ENCODE peak calls at places on chromosomes 11 and 22, in seven cellular contexts. Y is mammary epithelial cell, O is GM12878, W is fibroblast of lung, A is H9, B is GM23248, P is astrocyte. K is an unnamed sample. For H3K4me1, the result is how much of the 10 kb centered on the place peaks cover.

GRCh38 chr11:127733552-127733951 is 733.0 kb upstream of the KIRREL3 start:
- DNase-seq in P (no peak), W (no peak), B (no peak), O (no peak), A (no peak), Y (no peak), K (no peak)

GRCh38 chr22:42887114-42887513 is 30.0 kb upstream of the ARFGAP3 start:
- DNase-seq in O (no peak), A (no peak), P (no peak), W (no peak), B (no peak), Y (no peak), K (no peak)

GRCh38 chr22:20436309-20437252 is 1.0 kb downstream of the SCARF2 start:
- DNase-seq in P (peak), O (no peak), W (peak), A (peak), Y (no peak), B (peak), K (no peak)

GRCh38 chr11:69494851-69495250 is 13.4 kb downstream of the LINC01488 start:
- DNase-seq in O (no peak), W (no peak), P (no peak), Y (no peak), B (no peak), A (no peak), K (no peak)

GRCh38 chr22:36942561-36942960 is 29.1 kb downstream of the CSF2RB start:
- DNase-seq in P (no peak), B (no peak), W (no peak), O (no peak), A (no peak), Y (no peak), K (no peak)

GRCh38 chr22:24473278-24473677 is 21.9 kb upstream of the UPB1 start:
- DNase-seq in Y (no peak), O (no peak), P (no peak), A (no peak), W (no peak), B (no peak), K (no peak)

GRCh38 chr11:84384637-84385227 is 1098.6 kb upstream of the CCDC90B start:
- DNase-seq in A (peak), B (peak), O (no peak), W (peak), P (peak), Y (peak), K (peak)

GRCh38 chr11:19820100-19820499 is 107.5 kb downstream of the NAV2 start:
- DNase-seq in P (peak), W (peak), O (no peak), B (peak), A (no peak), Y (no peak), K (no peak)

GRCh38 chr11:13928566-13929251 is 33.8 kb upstream of the SPON1 start:
- DNase-seq in Y (peak), A (no peak), P (peak), O (no peak), B (peak), W (peak), K (peak)

GRCh38 chr11:11268119-11268518 is 84.9 kb downstream of the CSNK2A3 start:
- DNase-seq in W (no peak), B (no peak), Y (no peak), P (no peak), A (no peak), O (no peak), K (no peak)

GRCh38 chr22:42881982-42882656 is 25.0 kb upstream of the ARFGAP3 start:
- DNase-seq in P (no peak), A (no peak), Y (no peak), B (no peak), W (no peak), O (no peak), K (no peak)

GRCh38 chr11:118212131-118212725 is 12.6 kb downstream of the JAML start:
- DNase-seq in A (peak), O (no peak), P (no peak), W (no peak), B (no peak), Y (no peak), K (no peak)

GRCh38 chr11:35389897-35390462 is 29.4 kb downstream of the SLC1A2 start:
- DNase-seq in O (peak), B (no peak), Y (no peak), P (no peak), W (no peak), A (no peak), K (peak)

GRCh38 chr11:125750629-125751028 is 4.5 kb downstream of the PATE1 start:
- DNase-seq in A (no peak), O (no peak), P (no peak), W (no peak), Y (no peak), B (no peak), K (no peak)

GRCh38 chr11:104106136-104106754 is 57.7 kb downstream of the PDGFD start:
- DNase-seq in P (peak), B (peak), W (peak), Y (no peak), O (no peak), A (no peak), K (no peak)

GRCh38 chr11:67420646-67421420 is 5.4 kb downstream of the CARNS1 start:
- DNase-seq in A (peak), P (peak), B (peak), O (no peak), Y (peak), W (peak), K (peak)

GRCh38 chr11:2744166-2744565 is 44.4 kb upstream of the KCNQ1OT1 start:
- DNase-seq in P (no peak), W (no peak), A (no peak), O (no peak), B (no peak), Y (peak), K (no peak)

GRCh38 chr11:8719260-8720190 is 36.9 kb downstream of the RPL27A start:
- DNase-seq in Y (peak), O (no peak), W (peak), P (peak), B (peak), A (no peak), K (peak)

GRCh38 chr22:25120093-25120561 is 79.5 kb upstream of the CRYBB3 start:
- DNase-seq in Y (peak), W (no peak), B (no peak), O (no peak), P (no peak), A (peak), K (peak)

GRCh38 chr11:16997624-16998023 is 16.6 kb downstream of the PLEKHA7 start:
- DNase-seq in O (no peak), B (no peak), P (no peak), W (no peak), A (no peak), Y (no peak), K (no peak)

GRCh38 chr11:79173615-79174014 is 267.2 kb downstream of the TENM4 start:
- DNase-seq in B (peak), O (no peak), P (peak), W (peak), A (no peak), Y (no peak), K (peak)

GRCh38 chr11:79165908-79166307 is 274.9 kb downstream of the TENM4 start:
- DNase-seq in P (no peak), Y (peak), B (no peak), A (no peak), W (no peak), O (no peak), K (peak)

GRCh38 chr11:79167510-79168188 is 273.2 kb downstream of the TENM4 start:
- DNase-seq in A (no peak), W (peak), O (no peak), Y (peak), P (no peak), B (no peak), K (no peak)

GRCh38 chr11:79170289-79170688 is 270.5 kb downstream of the TENM4 start:
- DNase-seq in O (no peak), Y (no peak), A (no peak), B (no peak), P (no peak), W (peak), K (no peak)

GRCh38 chr11:79168530-79169110 is 272.2 kb downstream of the TENM4 start:
- DNase-seq in B (no peak), Y (peak), A (no peak), W (no peak), P (no peak), O (no peak), K (no peak)
- H3K4me1 ChIP-seq in B (under half), Y (under half), A (under half), W (under half), P (under half), O (under half), K (under half)

GRCh38 chr11:76251576-76251975 is 45.3 kb upstream of the WNT11 start:
- DNase-seq in O (no peak), W (no peak), P (no peak), A (no peak), Y (no peak), B (peak), K (no peak)
- H3K4me2 ChIP-seq in O (no peak), W (no peak), P (no peak), A (no peak), Y (no peak), B (peak), K (no peak)

DNA sequence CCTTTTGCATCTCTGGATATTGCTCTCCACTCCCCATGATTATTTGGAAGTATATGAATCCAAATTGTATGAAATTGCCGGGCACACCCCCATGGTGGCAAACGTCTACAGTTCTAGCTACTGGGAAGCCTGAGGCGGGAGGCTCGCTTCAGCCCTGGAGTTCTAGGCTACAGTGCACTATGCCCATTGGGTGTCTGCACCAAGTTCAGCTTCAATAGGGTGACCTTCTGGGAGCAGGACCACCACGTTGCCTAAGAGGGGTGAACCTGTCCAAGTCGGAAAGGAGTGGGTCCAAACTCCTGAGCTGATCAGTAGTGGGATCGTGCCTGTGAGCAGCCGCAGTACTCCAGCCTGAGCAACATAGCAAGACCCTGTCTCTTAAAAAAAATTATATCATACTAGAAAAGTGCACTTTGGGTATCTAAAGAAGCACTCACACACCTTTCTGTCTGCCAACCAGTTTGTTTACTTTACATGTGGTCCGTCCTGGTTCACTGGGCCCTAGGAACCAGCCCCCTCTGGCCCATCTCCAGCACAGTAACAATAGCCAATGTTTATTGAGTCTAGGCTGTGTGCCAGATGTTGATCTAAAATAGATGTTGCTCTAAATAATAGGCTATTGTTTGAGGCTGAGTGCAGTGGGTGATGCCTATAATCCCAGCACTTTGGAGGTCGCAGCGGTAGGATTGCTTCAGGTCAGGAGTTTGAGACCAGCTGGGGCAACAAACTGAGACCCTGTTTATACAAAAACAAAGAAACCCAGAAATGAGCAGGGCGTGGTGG is 16.4 kb upstream of the KAT5 start:
- DNase-seq in W (no peak), O (no peak), P (no peak), A (no peak), Y (peak), B (no peak), K (peak)
- H2AFZ ChIP-seq in W (no peak), O (no peak), P (no peak), A (no peak), Y (no peak), B (no peak), K (no peak)

GRCh38 chr11:827861-828167 is at the start of gene CRACR2B:
- DNase-seq in W (no peak), P (no peak), A (no peak), B (no peak), O (no peak), Y (no peak), K (no peak)
- H3K4me1 ChIP-seq in W (under half), P (under half), A (under half), B (under half), O (under half), Y (under half), K (under half)

GRCh38 chr22:46637711-46638600 is 17.8 kb downstream of the GRAMD4 start:
- DNase-seq in Y (no peak), W (no peak), A (no peak), B (no peak), O (no peak), P (no peak), K (no peak)
- H3K4me2 ChIP-seq in Y (no peak), W (no peak), A (no peak), B (no peak), O (no peak), P (no peak), K (no peak)

GRCh38 chr11:27282141-27282590 is 80.8 kb downstream of the CCDC34 start:
- DNase-seq in Y (no peak), O (no peak), B (peak), P (peak), W (peak), A (no peak), K (no peak)
- H2AFZ ChIP-seq in Y (no peak), O (no peak), B (peak), P (no peak), W (no peak), A (no peak), K (no peak)

GRCh38 chr11:9762531-9762930 is 98.7 kb downstream of the SWAP70 start:
- DNase-seq in W (no peak), A (no peak), Y (no peak), P (no peak), B (no peak), O (no peak), K (no peak)
- H3K4me1 ChIP-seq in W (half or more), A (under half), Y (under half), P (half or more), B (half or more), O (under half), K (under half)